ENCODE peak calls at places on chromosomes 3 and 15, in nine cellular contexts. Q is epithelial cell of prostate; K is pancreas; R is tibial artery; I is heart left ventricle; D is heart right ventricle; N is CD8-positive, alpha-beta T cell; E is uterus; J is right cardiac atrium. H is an unnamed sample.

GRCh38 chr3:98697225-98697624 is 65.9 kb upstream of the ST3GAL6 start:
- DNase-seq in I (no peak), Q (no peak), J (no peak), R (no peak), K (no peak), E (no peak), D (no peak), N (no peak), H (no peak)

GRCh38 chr3:127666684-127667083 is 6.1 kb upstream of the ABTB1 start:
- DNase-seq in K (no peak), E (no peak), R (no peak), N (no peak), J (no peak), I (no peak), Q (no peak), D (no peak), H (peak)

GRCh38 chr3:187746059-187746453 is 788 bp upstream of the BCL6 start:
- DNase-seq in I (no peak), J (no peak), Q (no peak), E (no peak), D (no peak), K (no peak), R (no peak), N (no peak), H (no peak)

GRCh38 chr3:133730993-133731392 is 15.2 kb upstream of the TF start:
- DNase-seq in R (no peak), K (no peak), J (no peak), Q (no peak), E (no peak), I (no peak), N (no peak), D (no peak), H (no peak)

GRCh38 chr3:60555704-60556340 is 695.4 kb downstream of the FHIT start:
- DNase-seq in N (no peak), I (no peak), R (no peak), K (no peak), Q (peak), E (no peak), D (no peak), J (no peak), H (no peak)

GRCh38 chr15:70433583-70434288 is 329.6 kb downstream of the UACA start:
- DNase-seq in K (no peak), D (no peak), N (no peak), J (no peak), E (no peak), Q (no peak), R (peak), I (no peak), H (no peak)

GRCh38 chr3:185210621-185211157 is 43.2 kb downstream of the EHHADH start:
- DNase-seq in I (no peak), R (no peak), K (no peak), E (no peak), D (no peak), Q (no peak), N (no peak), J (no peak), H (no peak)

GRCh38 chr3:187963677-187964385 is 190.1 kb upstream of the LPP start:
- DNase-seq in Q (no peak), I (no peak), D (no peak), K (no peak), N (no peak), R (no peak), E (no peak), J (no peak), H (no peak)

GRCh38 chr15:49964071-49964470 is 155.0 kb downstream of the ATP8B4 start:
- DNase-seq in D (no peak), I (no peak), K (no peak), J (no peak), E (no peak), Q (no peak), R (no peak), N (no peak), H (no peak)

GRCh38 chr3:4306091-4306490 is 2.9 kb downstream of the SETMAR start:
- DNase-seq in I (no peak), N (no peak), D (no peak), K (no peak), J (no peak), R (no peak), E (no peak), Q (no peak), H (no peak)

GRCh38 chr3:190094201-190094718 is 26.4 kb downstream of the P3H2 start:
- DNase-seq in N (no peak), D (no peak), K (no peak), I (no peak), E (no peak), J (no peak), Q (no peak), R (no peak), H (peak)

GRCh38 chr15:52112203-52112750 is 298 bp downstream of the BCL2L10 start:
- DNase-seq in Q (no peak), R (no peak), K (peak), J (peak), N (peak), D (peak), E (no peak), I (peak), H (peak)

GRCh38 chr3:113658107-113658506 is 38.3 kb downstream of the USF3 start:
- DNase-seq in Q (no peak), D (no peak), R (no peak), J (no peak), E (no peak), I (no peak), N (no peak), K (no peak), H (no peak)

GRCh38 chr3:20225769-20226168 is 39.8 kb upstream of the SGO1 start:
- DNase-seq in K (no peak), J (no peak), Q (no peak), D (no peak), R (no peak), E (no peak), I (no peak), N (no peak), H (no peak)

DNA sequence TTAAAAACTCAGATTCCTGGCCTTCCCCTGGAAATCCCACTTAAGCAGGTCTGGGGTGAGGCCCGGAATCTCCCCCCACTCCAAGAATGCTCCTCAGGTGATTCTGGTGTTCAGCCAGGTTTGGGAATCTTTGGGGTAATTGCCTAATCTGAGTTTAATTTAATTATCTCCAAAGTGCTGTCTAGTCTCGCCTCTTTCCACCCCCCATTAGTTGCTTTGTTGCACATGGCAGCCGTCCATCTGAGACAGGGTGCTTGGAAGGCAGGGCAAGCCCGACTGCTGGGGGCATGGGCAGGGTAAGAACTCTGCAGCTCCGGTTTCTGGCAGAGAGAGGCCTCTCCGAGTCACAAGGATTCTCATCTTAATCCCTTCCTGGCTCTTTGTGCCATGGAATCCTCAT is 15.1 kb downstream of the IL17RD start:
- DNase-seq in Q (no peak), E (no peak), K (no peak), R (no peak), D (no peak), J (no peak), I (no peak), N (no peak), H (no peak)
- H3K27ac ChIP-seq in Q (no peak), E (peak), K (no peak), R (no peak), D (no peak), J (no peak), I (no peak), N (no peak), H (no peak)

GRCh38 chr3:179321585-179322322 is 1.1 kb upstream of the ZNF639 start:
- DNase-seq in E (peak), N (no peak), I (no peak), R (no peak), K (no peak), D (no peak), J (peak), Q (no peak), H (no peak)
- H3K27ac ChIP-seq in E (peak), N (peak), I (peak), R (peak), K (peak), D (no peak), J (no peak), Q (peak), H (peak)

GRCh38 chr3:14689247-14689980 is 14.5 kb downstream of the C3orf20 start:
- DNase-seq in R (no peak), E (no peak), I (no peak), K (no peak), D (no peak), Q (no peak), J (no peak), N (no peak), H (no peak)
- H3K27ac ChIP-seq in R (no peak), E (no peak), I (no peak), K (no peak), D (no peak), Q (no peak), J (no peak), N (no peak), H (no peak)

DNA sequence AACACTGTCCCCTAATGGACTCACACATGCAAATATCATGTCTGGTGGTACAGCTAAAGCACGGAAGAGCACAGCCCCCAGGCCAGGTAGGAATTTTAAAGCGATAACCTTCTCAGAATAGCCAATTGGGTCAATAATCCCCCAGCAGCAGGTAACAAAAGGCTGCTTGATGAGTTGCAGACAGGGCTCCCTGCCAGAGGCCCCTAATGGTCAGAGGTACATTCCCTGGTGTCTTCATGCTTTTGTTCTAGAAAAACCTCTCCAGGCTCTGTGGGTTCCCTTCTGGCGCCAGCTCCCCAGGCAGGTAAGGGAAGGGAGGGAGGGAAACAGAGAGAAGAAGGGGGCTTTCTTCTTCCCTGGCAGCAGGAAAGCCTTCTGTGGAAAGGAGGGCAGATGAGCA is 43.4 kb upstream of the PRTG start:
- DNase-seq in I (no peak), R (no peak), Q (no peak), D (no peak), N (no peak), E (no peak), J (no peak), K (no peak), H (no peak)
- H3K27ac ChIP-seq in I (no peak), R (no peak), Q (no peak), D (no peak), N (no peak), E (no peak), J (no peak), K (no peak), H (no peak)